ENCODE peak calls at places on chromosome 22, in eight cellular contexts. One of them, this sample, is unnamed.

GRCh38 chr22:25710501-25710900 is 31.5 kb upstream of the MYO18B start:
- DNase-seq in neural progenitor cell: peak; percentile 11
- DNase-seq in GM12892: no peak
- DNase-seq in iPS DF 6.9: no peak
- DNase-seq in activated CD8-positive, alpha-beta memory T cell treated with anti-CD3 and anti-CD28 coated beads, Interleukin-2, amount 50 U/mL, for 4 hours: no peak
- DNase-seq in activated naive CD4-positive, alpha-beta T cell treated with anti-CD3 and anti-CD28 coated beads for 36 hours: no peak
- DNase-seq in T-helper 2 cell: no peak
- DNase-seq in Calu3: no peak
- DNase-seq in this sample: no peak

GRCh38 chr22:38881464-38881871 is 9.5 kb upstream of the CBX6 start:
- DNase-seq in activated CD8-positive, alpha-beta memory T cell treated with anti-CD3 and anti-CD28 coated beads, Interleukin-2, amount 50 U/mL, for 4 hours: no peak
- DNase-seq in activated naive CD4-positive, alpha-beta T cell treated with anti-CD3 and anti-CD28 coated beads for 36 hours: no peak
- DNase-seq in neural progenitor cell: no peak
- DNase-seq in iPS DF 6.9: no peak
- DNase-seq in Calu3: no peak
- DNase-seq in GM12892: no peak
- DNase-seq in T-helper 2 cell: no peak
- DNase-seq in this sample: no peak

GRCh38 chr22:37164535-37164887 is 14.8 kb upstream of the IL2RB start:
- DNase-seq in activated naive CD4-positive, alpha-beta T cell treated with anti-CD3 and anti-CD28 coated beads for 36 hours: no peak
- DNase-seq in iPS DF 6.9: no peak
- DNase-seq in GM12892: no peak
- DNase-seq in neural progenitor cell: no peak
- DNase-seq in activated CD8-positive, alpha-beta memory T cell treated with anti-CD3 and anti-CD28 coated beads, Interleukin-2, amount 50 U/mL, for 4 hours: no peak
- DNase-seq in Calu3: no peak
- DNase-seq in T-helper 2 cell: no peak
- DNase-seq in this sample: no peak

GRCh38 chr22:50199836-50200332 is 927 bp upstream of the SELENOO start:
- DNase-seq in neural progenitor cell: peak; percentile 61
- DNase-seq in iPS DF 6.9: no peak
- DNase-seq in T-helper 2 cell: peak; percentile 27
- DNase-seq in activated CD8-positive, alpha-beta memory T cell treated with anti-CD3 and anti-CD28 coated beads, Interleukin-2, amount 50 U/mL, for 4 hours: no peak
- DNase-seq in activated naive CD4-positive, alpha-beta T cell treated with anti-CD3 and anti-CD28 coated beads for 36 hours: no peak
- DNase-seq in GM12892: no peak
- DNase-seq in Calu3: no peak
- DNase-seq in this sample: no peak

GRCh38 chr22:45996241-45997076 is 19.5 kb upstream of the WNT7B start:
- DNase-seq in iPS DF 6.9: no peak
- DNase-seq in neural progenitor cell: no peak
- DNase-seq in Calu3: no peak
- DNase-seq in GM12892: no peak
- DNase-seq in T-helper 2 cell: no peak
- DNase-seq in activated naive CD4-positive, alpha-beta T cell treated with anti-CD3 and anti-CD28 coated beads for 36 hours: no peak
- DNase-seq in activated CD8-positive, alpha-beta memory T cell treated with anti-CD3 and anti-CD28 coated beads, Interleukin-2, amount 50 U/mL, for 4 hours: no peak
- DNase-seq in this sample: no peak

GRCh38 chr22:42794551-42795510 is 62.2 kb downstream of the ARFGAP3 start:
- DNase-seq in GM12892: no peak
- DNase-seq in T-helper 2 cell: no peak
- DNase-seq in activated CD8-positive, alpha-beta memory T cell treated with anti-CD3 and anti-CD28 coated beads, Interleukin-2, amount 50 U/mL, for 4 hours: no peak
- DNase-seq in iPS DF 6.9: no peak
- DNase-seq in Calu3: no peak
- DNase-seq in neural progenitor cell: peak; percentile 45
- DNase-seq in activated naive CD4-positive, alpha-beta T cell treated with anti-CD3 and anti-CD28 coated beads for 36 hours: no peak
- DNase-seq in this sample: no peak

GRCh38 chr22:37310075-37310606 is 27.8 kb downstream of the CYTH4 start:
- DNase-seq in iPS DF 6.9: no peak
- DNase-seq in T-helper 2 cell: no peak
- DNase-seq in GM12892: no peak
- DNase-seq in activated CD8-positive, alpha-beta memory T cell treated with anti-CD3 and anti-CD28 coated beads, Interleukin-2, amount 50 U/mL, for 4 hours: no peak
- DNase-seq in activated naive CD4-positive, alpha-beta T cell treated with anti-CD3 and anti-CD28 coated beads for 36 hours: no peak
- DNase-seq in Calu3: no peak
- DNase-seq in neural progenitor cell: no peak
- DNase-seq in this sample: no peak

GRCh38 chr22:38276161-38276560 is 3.4 kb upstream of the TMEM184B start:
- DNase-seq in activated naive CD4-positive, alpha-beta T cell treated with anti-CD3 and anti-CD28 coated beads for 36 hours: no peak
- DNase-seq in activated CD8-positive, alpha-beta memory T cell treated with anti-CD3 and anti-CD28 coated beads, Interleukin-2, amount 50 U/mL, for 4 hours: no peak
- DNase-seq in GM12892: no peak
- DNase-seq in T-helper 2 cell: no peak
- DNase-seq in neural progenitor cell: no peak
- DNase-seq in iPS DF 6.9: no peak
- DNase-seq in Calu3: no peak
- DNase-seq in this sample: no peak

GRCh38 chr22:50182176-50183081 is 3.3 kb upstream of the TRABD start:
- DNase-seq in activated CD8-positive, alpha-beta memory T cell treated with anti-CD3 and anti-CD28 coated beads, Interleukin-2, amount 50 U/mL, for 4 hours: no peak
- DNase-seq in GM12892: no peak
- DNase-seq in Calu3: no peak
- DNase-seq in activated naive CD4-positive, alpha-beta T cell treated with anti-CD3 and anti-CD28 coated beads for 36 hours: no peak
- DNase-seq in iPS DF 6.9: no peak
- DNase-seq in T-helper 2 cell: no peak
- DNase-seq in neural progenitor cell: no peak
- DNase-seq in this sample: no peak

GRCh38 chr22:31814942-31815341 is 61.1 kb downstream of the DEPDC5 start:
- DNase-seq in activated CD8-positive, alpha-beta memory T cell treated with anti-CD3 and anti-CD28 coated beads, Interleukin-2, amount 50 U/mL, for 4 hours: no peak
- DNase-seq in GM12892: no peak
- DNase-seq in activated naive CD4-positive, alpha-beta T cell treated with anti-CD3 and anti-CD28 coated beads for 36 hours: no peak
- DNase-seq in Calu3: no peak
- DNase-seq in neural progenitor cell: no peak
- DNase-seq in iPS DF 6.9: no peak
- DNase-seq in T-helper 2 cell: no peak
- DNase-seq in this sample: no peak

GRCh38 chr22:47062126-47062525 is 299.7 kb downstream of the TBC1D22A start:
- DNase-seq in iPS DF 6.9: no peak
- DNase-seq in activated naive CD4-positive, alpha-beta T cell treated with anti-CD3 and anti-CD28 coated beads for 36 hours: no peak
- DNase-seq in Calu3: no peak
- DNase-seq in neural progenitor cell: no peak
- DNase-seq in T-helper 2 cell: no peak
- DNase-seq in GM12892: no peak
- DNase-seq in activated CD8-positive, alpha-beta memory T cell treated with anti-CD3 and anti-CD28 coated beads, Interleukin-2, amount 50 U/mL, for 4 hours: no peak
- DNase-seq in this sample: no peak

GRCh38 chr22:21755855-21756284 is 20.3 kb upstream of the YPEL1 start:
- DNase-seq in Calu3: no peak
- DNase-seq in iPS DF 6.9: no peak
- DNase-seq in activated naive CD4-positive, alpha-beta T cell treated with anti-CD3 and anti-CD28 coated beads for 36 hours: no peak
- DNase-seq in activated CD8-positive, alpha-beta memory T cell treated with anti-CD3 and anti-CD28 coated beads, Interleukin-2, amount 50 U/mL, for 4 hours: no peak
- DNase-seq in GM12892: no peak
- DNase-seq in T-helper 2 cell: no peak
- DNase-seq in neural progenitor cell: no peak
- DNase-seq in this sample: no peak

GRCh38 chr22:50089231-50090140 is at the start of gene MOV10L1:
- DNase-seq in Calu3: no peak
- DNase-seq in T-helper 2 cell: no peak
- DNase-seq in neural progenitor cell: no peak
- DNase-seq in activated naive CD4-positive, alpha-beta T cell treated with anti-CD3 and anti-CD28 coated beads for 36 hours: no peak
- DNase-seq in GM12892: no peak
- DNase-seq in iPS DF 6.9: no peak
- DNase-seq in activated CD8-positive, alpha-beta memory T cell treated with anti-CD3 and anti-CD28 coated beads, Interleukin-2, amount 50 U/mL, for 4 hours: no peak
- DNase-seq in this sample: no peak

GRCh38 chr22:49229483-49230193 is 598.0 kb downstream of the BRD1 start:
- DNase-seq in neural progenitor cell: no peak
- DNase-seq in activated CD8-positive, alpha-beta memory T cell treated with anti-CD3 and anti-CD28 coated beads, Interleukin-2, amount 50 U/mL, for 4 hours: no peak
- DNase-seq in Calu3: no peak
- DNase-seq in iPS DF 6.9: no peak
- DNase-seq in T-helper 2 cell: no peak
- DNase-seq in GM12892: no peak
- DNase-seq in activated naive CD4-positive, alpha-beta T cell treated with anti-CD3 and anti-CD28 coated beads for 36 hours: no peak
- DNase-seq in this sample: no peak

GRCh38 chr22:24030186-24030702 is 19.1 kb downstream of the CABIN1 start:
- DNase-seq in activated naive CD4-positive, alpha-beta T cell treated with anti-CD3 and anti-CD28 coated beads for 36 hours: no peak
- DNase-seq in GM12892: no peak
- DNase-seq in T-helper 2 cell: no peak
- DNase-seq in Calu3: no peak
- DNase-seq in neural progenitor cell: no peak
- DNase-seq in activated CD8-positive, alpha-beta memory T cell treated with anti-CD3 and anti-CD28 coated beads, Interleukin-2, amount 50 U/mL, for 4 hours: no peak
- DNase-seq in iPS DF 6.9: no peak
- DNase-seq in this sample: no peak

GRCh38 chr22:50613291-50613981 is 12.8 kb downstream of the MAPK8IP2 start:
- DNase-seq in iPS DF 6.9: no peak
- DNase-seq in Calu3: peak; percentile 61
- DNase-seq in neural progenitor cell: no peak
- DNase-seq in GM12892: no peak
- DNase-seq in activated CD8-positive, alpha-beta memory T cell treated with anti-CD3 and anti-CD28 coated beads, Interleukin-2, amount 50 U/mL, for 4 hours: no peak
- DNase-seq in activated naive CD4-positive, alpha-beta T cell treated with anti-CD3 and anti-CD28 coated beads for 36 hours: no peak
- DNase-seq in T-helper 2 cell: no peak
- DNase-seq in this sample: no peak

GRCh38 chr22:24437091-24437490 is 9.7 kb downstream of the ADORA2A start:
- DNase-seq in GM12892: no peak
- DNase-seq in activated CD8-positive, alpha-beta memory T cell treated with anti-CD3 and anti-CD28 coated beads, Interleukin-2, amount 50 U/mL, for 4 hours: no peak
- DNase-seq in Calu3: no peak
- DNase-seq in neural progenitor cell: no peak
- DNase-seq in T-helper 2 cell: no peak
- DNase-seq in iPS DF 6.9: no peak
- DNase-seq in activated naive CD4-positive, alpha-beta T cell treated with anti-CD3 and anti-CD28 coated beads for 36 hours: no peak
- DNase-seq in this sample: no peak

GRCh38 chr22:37229012-37229804 is 14.9 kb downstream of the RAC2 start:
- DNase-seq in activated CD8-positive, alpha-beta memory T cell treated with anti-CD3 and anti-CD28 coated beads, Interleukin-2, amount 50 U/mL, for 4 hours: peak; percentile 45
- DNase-seq in iPS DF 6.9: no peak
- DNase-seq in T-helper 2 cell: peak; percentile 86
- DNase-seq in neural progenitor cell: no peak
- DNase-seq in GM12892: no peak
- DNase-seq in activated naive CD4-positive, alpha-beta T cell treated with anti-CD3 and anti-CD28 coated beads for 36 hours: peak; percentile 81
- DNase-seq in Calu3: peak; percentile 44
- DNase-seq in this sample: no peak

GRCh38 chr22:45172872-45173585 is 9.3 kb downstream of the NUP50 start:
- DNase-seq in iPS DF 6.9: no peak
- DNase-seq in activated naive CD4-positive, alpha-beta T cell treated with anti-CD3 and anti-CD28 coated beads for 36 hours: peak; percentile 29
- DNase-seq in T-helper 2 cell: peak; percentile 84
- DNase-seq in neural progenitor cell: no peak
- DNase-seq in GM12892: no peak
- DNase-seq in activated CD8-positive, alpha-beta memory T cell treated with anti-CD3 and anti-CD28 coated beads, Interleukin-2, amount 50 U/mL, for 4 hours: no peak
- DNase-seq in Calu3: no peak
- DNase-seq in this sample: no peak

GRCh38 chr22:45731798-45732495 is 60.3 kb downstream of the ATXN10 start:
- DNase-seq in T-helper 2 cell: no peak
- DNase-seq in activated CD8-positive, alpha-beta memory T cell treated with anti-CD3 and anti-CD28 coated beads, Interleukin-2, amount 50 U/mL, for 4 hours: no peak
- DNase-seq in neural progenitor cell: peak; percentile 17
- DNase-seq in iPS DF 6.9: no peak
- DNase-seq in GM12892: no peak
- DNase-seq in Calu3: no peak
- DNase-seq in activated naive CD4-positive, alpha-beta T cell treated with anti-CD3 and anti-CD28 coated beads for 36 hours: no peak
- DNase-seq in this sample: no peak

GRCh38 chr22:38016182-38017078 is 32.1 kb upstream of the SOX10 start:
- DNase-seq in activated CD8-positive, alpha-beta memory T cell treated with anti-CD3 and anti-CD28 coated beads, Interleukin-2, amount 50 U/mL, for 4 hours: no peak
- DNase-seq in GM12892: no peak
- DNase-seq in activated naive CD4-positive, alpha-beta T cell treated with anti-CD3 and anti-CD28 coated beads for 36 hours: no peak
- DNase-seq in Calu3: peak; percentile 78
- DNase-seq in T-helper 2 cell: no peak
- DNase-seq in iPS DF 6.9: no peak
- DNase-seq in neural progenitor cell: peak; percentile 84
- DNase-seq in this sample: no peak

GRCh38 chr22:23181763-23182288 is 1.5 kb downstream of the BCR start:
- DNase-seq in neural progenitor cell: no peak
- DNase-seq in Calu3: peak; percentile 13
- DNase-seq in activated CD8-positive, alpha-beta memory T cell treated with anti-CD3 and anti-CD28 coated beads, Interleukin-2, amount 50 U/mL, for 4 hours: peak; percentile 26
- DNase-seq in T-helper 2 cell: no peak
- DNase-seq in GM12892: no peak
- DNase-seq in iPS DF 6.9: no peak
- DNase-seq in activated naive CD4-positive, alpha-beta T cell treated with anti-CD3 and anti-CD28 coated beads for 36 hours: no peak
- DNase-seq in this sample: no peak

GRCh38 chr22:43889366-43890253 is 2.2 kb downstream of the PNPLA5 start:
- DNase-seq in GM12892: no peak
- DNase-seq in neural progenitor cell: peak; percentile 40
- DNase-seq in activated naive CD4-positive, alpha-beta T cell treated with anti-CD3 and anti-CD28 coated beads for 36 hours: no peak
- DNase-seq in Calu3: no peak
- DNase-seq in iPS DF 6.9: no peak
- DNase-seq in T-helper 2 cell: no peak
- DNase-seq in activated CD8-positive, alpha-beta memory T cell treated with anti-CD3 and anti-CD28 coated beads, Interleukin-2, amount 50 U/mL, for 4 hours: no peak
- DNase-seq in this sample: no peak

GRCh38 chr22:38085501-38085900 is 1.5 kb upstream of the SLC16A8 start:
- DNase-seq in iPS DF 6.9: no peak
- DNase-seq in activated CD8-positive, alpha-beta memory T cell treated with anti-CD3 and anti-CD28 coated beads, Interleukin-2, amount 50 U/mL, for 4 hours: no peak
- DNase-seq in activated naive CD4-positive, alpha-beta T cell treated with anti-CD3 and anti-CD28 coated beads for 36 hours: no peak
- DNase-seq in T-helper 2 cell: no peak
- DNase-seq in neural progenitor cell: no peak
- DNase-seq in Calu3: no peak
- DNase-seq in GM12892: no peak
- DNase-seq in this sample: no peak

GRCh38 chr22:36221799-36222751 is 17.3 kb downstream of the APOL2 start:
- DNase-seq in activated naive CD4-positive, alpha-beta T cell treated with anti-CD3 and anti-CD28 coated beads for 36 hours: peak; percentile 62
- DNase-seq in iPS DF 6.9: peak; percentile 43
- DNase-seq in neural progenitor cell: peak; percentile 81
- DNase-seq in Calu3: peak; percentile 70
- DNase-seq in activated CD8-positive, alpha-beta memory T cell treated with anti-CD3 and anti-CD28 coated beads, Interleukin-2, amount 50 U/mL, for 4 hours: peak; percentile 63
- DNase-seq in T-helper 2 cell: peak; percentile 55
- DNase-seq in GM12892: no peak
- DNase-seq in this sample: no peak

GRCh38 chr22:50190182-50190951 is 4.7 kb downstream of the TRABD start:
- DNase-seq in neural progenitor cell: peak; percentile 68
- DNase-seq in activated naive CD4-positive, alpha-beta T cell treated with anti-CD3 and anti-CD28 coated beads for 36 hours: peak; percentile 83
- DNase-seq in Calu3: peak; percentile 80
- DNase-seq in iPS DF 6.9: no peak
- DNase-seq in activated CD8-positive, alpha-beta memory T cell treated with anti-CD3 and anti-CD28 coated beads, Interleukin-2, amount 50 U/mL, for 4 hours: peak; percentile 75
- DNase-seq in T-helper 2 cell: peak; percentile 93
- DNase-seq in GM12892: peak; percentile 81
- DNase-seq in this sample: no peak

GRCh38 chr22:43530864-43531201 is 119.0 kb downstream of the MPPED1 start:
- DNase-seq in T-helper 2 cell: no peak
- DNase-seq in Calu3: no peak
- DNase-seq in activated naive CD4-positive, alpha-beta T cell treated with anti-CD3 and anti-CD28 coated beads for 36 hours: no peak
- DNase-seq in iPS DF 6.9: no peak
- DNase-seq in neural progenitor cell: no peak
- DNase-seq in activated CD8-positive, alpha-beta memory T cell treated with anti-CD3 and anti-CD28 coated beads, Interleukin-2, amount 50 U/mL, for 4 hours: no peak
- DNase-seq in GM12892: no peak
- DNase-seq in this sample: no peak

GRCh38 chr22:20590477-20591294 is 83.3 kb downstream of the MED15 start:
- DNase-seq in activated CD8-positive, alpha-beta memory T cell treated with anti-CD3 and anti-CD28 coated beads, Interleukin-2, amount 50 U/mL, for 4 hours: no peak
- DNase-seq in T-helper 2 cell: no peak
- DNase-seq in neural progenitor cell: no peak
- DNase-seq in iPS DF 6.9: no peak
- DNase-seq in Calu3: no peak
- DNase-seq in activated naive CD4-positive, alpha-beta T cell treated with anti-CD3 and anti-CD28 coated beads for 36 hours: no peak
- DNase-seq in GM12892: no peak
- DNase-seq in this sample: no peak

GRCh38 chr22:47402876-47403525 is 640.6 kb downstream of the TBC1D22A start:
- DNase-seq in iPS DF 6.9: no peak
- DNase-seq in activated CD8-positive, alpha-beta memory T cell treated with anti-CD3 and anti-CD28 coated beads, Interleukin-2, amount 50 U/mL, for 4 hours: no peak
- DNase-seq in T-helper 2 cell: no peak
- DNase-seq in neural progenitor cell: no peak
- DNase-seq in GM12892: no peak
- DNase-seq in activated naive CD4-positive, alpha-beta T cell treated with anti-CD3 and anti-CD28 coated beads for 36 hours: no peak
- DNase-seq in Calu3: no peak
- DNase-seq in this sample: no peak

GRCh38 chr22:43302462-43303109 is 40.6 kb downstream of the SCUBE1 start:
- DNase-seq in T-helper 2 cell: no peak
- DNase-seq in activated naive CD4-positive, alpha-beta T cell treated with anti-CD3 and anti-CD28 coated beads for 36 hours: no peak
- DNase-seq in GM12892: no peak
- DNase-seq in activated CD8-positive, alpha-beta memory T cell treated with anti-CD3 and anti-CD28 coated beads, Interleukin-2, amount 50 U/mL, for 4 hours: no peak
- DNase-seq in Calu3: no peak
- DNase-seq in neural progenitor cell: no peak
- DNase-seq in iPS DF 6.9: no peak
- DNase-seq in this sample: no peak

GRCh38 chr22:25067851-25068421 is 115.4 kb downstream of the KIAA1671 start:
- DNase-seq in Calu3: no peak
- DNase-seq in activated CD8-positive, alpha-beta memory T cell treated with anti-CD3 and anti-CD28 coated beads, Interleukin-2, amount 50 U/mL, for 4 hours: peak; percentile 73
- DNase-seq in activated naive CD4-positive, alpha-beta T cell treated with anti-CD3 and anti-CD28 coated beads for 36 hours: peak; percentile 91
- DNase-seq in neural progenitor cell: no peak
- DNase-seq in GM12892: no peak
- DNase-seq in T-helper 2 cell: peak; percentile 99
- DNase-seq in iPS DF 6.9: no peak
- DNase-seq in this sample: peak; percentile 40

GRCh38 chr22:45280995-45281394 is 3.8 kb upstream of the UPK3A start:
- DNase-seq in activated naive CD4-positive, alpha-beta T cell treated with anti-CD3 and anti-CD28 coated beads for 36 hours: no peak
- DNase-seq in neural progenitor cell: no peak
- DNase-seq in activated CD8-positive, alpha-beta memory T cell treated with anti-CD3 and anti-CD28 coated beads, Interleukin-2, amount 50 U/mL, for 4 hours: no peak
- DNase-seq in Calu3: no peak
- DNase-seq in iPS DF 6.9: no peak
- DNase-seq in GM12892: no peak
- DNase-seq in T-helper 2 cell: no peak
- DNase-seq in this sample: no peak

GRCh38 chr22:41762980-41763779 is 37.3 kb upstream of the CCDC134 start:
- DNase-seq in iPS DF 6.9: peak; percentile 72
- DNase-seq in GM12892: no peak
- DNase-seq in Calu3: peak; percentile 39
- DNase-seq in activated naive CD4-positive, alpha-beta T cell treated with anti-CD3 and anti-CD28 coated beads for 36 hours: peak; percentile 56
- DNase-seq in activated CD8-positive, alpha-beta memory T cell treated with anti-CD3 and anti-CD28 coated beads, Interleukin-2, amount 50 U/mL, for 4 hours: peak; percentile 23
- DNase-seq in T-helper 2 cell: peak; percentile 66
- DNase-seq in neural progenitor cell: peak; percentile 91
- DNase-seq in this sample: no peak

GRCh38 chr22:23183107-23183698 is 2.9 kb downstream of the BCR start:
- DNase-seq in iPS DF 6.9: peak; percentile 47
- DNase-seq in Calu3: peak; percentile 66
- DNase-seq in T-helper 2 cell: no peak
- DNase-seq in GM12892: no peak
- DNase-seq in activated naive CD4-positive, alpha-beta T cell treated with anti-CD3 and anti-CD28 coated beads for 36 hours: peak; percentile 21
- DNase-seq in neural progenitor cell: peak; percentile 96
- DNase-seq in activated CD8-positive, alpha-beta memory T cell treated with anti-CD3 and anti-CD28 coated beads, Interleukin-2, amount 50 U/mL, for 4 hours: no peak
- DNase-seq in this sample: no peak

This sample was measured in thoracic aorta.